ENCODE peak calls at places on chromosome X, in eight cellular contexts. F is HT1080, V is fibroblast of lung, L is NCI-H1105, N is T47D, A is right lobe of liver, G is epithelial cell of proximal tubule, Z is H4. I is an unnamed sample.

GRCh38 chrX:17441965-17442364 is 67.0 kb downstream of the NHS start:
- DNase-seq in F (peak; percentile 87), V (peak; percentile 81), L (no peak), N (no peak), A (no peak), G (no peak), Z (no peak), I (no peak)

GRCh38 chrX:15854080-15854655 is 445 bp downstream of the AP1S2 start:
- DNase-seq in F (peak; percentile 29), V (no peak), L (no peak), N (peak; percentile 18), A (peak; percentile 73), G (no peak), Z (peak; percentile 27), I (no peak)

GRCh38 chrX:152343306-152343705 is 107.8 kb downstream of the GABRA3 start:
- DNase-seq in F (no peak), V (no peak), L (no peak), N (no peak), A (no peak), G (no peak), Z (peak; percentile 12), I (no peak)

GRCh38 chrX:69195197-69195596 is 29.9 kb upstream of the PJA1 start:
- DNase-seq in F (no peak), V (no peak), L (no peak), N (no peak), A (no peak), G (no peak), Z (no peak), I (no peak)

GRCh38 chrX:275967-276587 is 5.1 kb upstream of the PLCXD1 start:
- DNase-seq in F (no peak), V (peak; percentile 40), L (no peak), N (peak; percentile 94), A (peak; percentile 95), G (no peak), Z (no peak), I (no peak)

GRCh38 chrX:70434914-70435586 is 9.6 kb upstream of the DLG3 start:
- DNase-seq in F (peak; percentile 58), V (peak; percentile 59), L (no peak), N (no peak), A (no peak), G (no peak), Z (no peak), I (no peak)

GRCh38 chrX:77065896-77066295 is 381.3 kb upstream of the FGF16 start:
- DNase-seq in F (no peak), V (no peak), L (no peak), N (no peak), A (no peak), G (no peak), Z (no peak), I (no peak)

GRCh38 chrX:39895228-39896110 is 202.3 kb downstream of the BCOR start:
- DNase-seq in F (peak; percentile 52), V (no peak), L (no peak), N (no peak), A (no peak), G (no peak), Z (no peak), I (peak; percentile 69)

GRCh38 chrX:74461384-74461783 is 40.1 kb downstream of the SLC16A2 start:
- DNase-seq in F (no peak), V (no peak), L (no peak), N (no peak), A (no peak), G (no peak), Z (no peak), I (no peak)

GRCh38 chrX:43956034-43956433 is 17.2 kb downstream of the NDP start:
- DNase-seq in F (no peak), V (no peak), L (no peak), N (no peak), A (no peak), G (no peak), Z (no peak), I (no peak)

GRCh38 chrX:24023972-24024664 is 2.9 kb downstream of the KLHL15 start:
- DNase-seq in F (peak; percentile 3), V (no peak), L (no peak), N (no peak), A (no peak), G (no peak), Z (peak; percentile 7), I (no peak)

GRCh38 chrX:124981420-124981819 is 338.3 kb upstream of the TEX13C start:
- DNase-seq in F (no peak), V (no peak), L (no peak), N (no peak), A (no peak), G (no peak), Z (no peak), I (no peak)

GRCh38 chrX:136146614-136147319 is 566 bp upstream of the FHL1 start:
- DNase-seq in F (no peak), V (peak; percentile 9), L (no peak), N (no peak), A (peak; percentile 51), G (no peak), Z (no peak), I (no peak)

GRCh38 chrX:71095033-71095432 is 618 bp upstream of the FOXO4 start:
- DNase-seq in F (no peak), V (no peak), L (no peak), N (no peak), A (no peak), G (no peak), Z (no peak), I (no peak)